ENCODE peak calls at places on chromosomes 3 and 15, in five cellular contexts. One of them, this sample, is unnamed.

GRCh38 chr3:33433843-33434242 is 6.4 kb downstream of the UBP1 start:
- DNase-seq in ovary: no peak
- DNase-seq in fibroblast of pulmonary artery: no peak
- DNase-seq in right lobe of liver: no peak
- DNase-seq in heart right ventricle: no peak
- DNase-seq in this sample: no peak

GRCh38 chr15:39426552-39427532 is 154.0 kb upstream of the THBS1 start:
- DNase-seq in ovary: no peak
- DNase-seq in right lobe of liver: peak
- DNase-seq in fibroblast of pulmonary artery: peak
- DNase-seq in heart right ventricle: peak
- DNase-seq in this sample: no peak

GRCh38 chr3:113981803-113982202 is 34.0 kb downstream of the ZDHHC23 start:
- DNase-seq in heart right ventricle: no peak
- DNase-seq in ovary: no peak
- DNase-seq in right lobe of liver: no peak
- DNase-seq in fibroblast of pulmonary artery: no peak
- DNase-seq in this sample: no peak

GRCh38 chr15:95085056-95085455 is 853.7 kb downstream of the MCTP2 start:
- DNase-seq in ovary: no peak
- DNase-seq in heart right ventricle: no peak
- DNase-seq in right lobe of liver: no peak
- DNase-seq in fibroblast of pulmonary artery: no peak
- DNase-seq in this sample: no peak

GRCh38 chr3:37183976-37184375 is 9.6 kb upstream of the LRRFIP2 start:
- DNase-seq in right lobe of liver: no peak
- DNase-seq in ovary: no peak
- DNase-seq in fibroblast of pulmonary artery: peak
- DNase-seq in heart right ventricle: no peak
- DNase-seq in this sample: no peak

GRCh38 chr15:42279234-42279723 is 6.0 kb upstream of the TMEM87A start:
- DNase-seq in right lobe of liver: no peak
- DNase-seq in ovary: no peak
- DNase-seq in heart right ventricle: no peak
- DNase-seq in fibroblast of pulmonary artery: no peak
- DNase-seq in this sample: no peak

GRCh38 chr15:41937568-41937923 is 34.8 kb downstream of the EHD4 start:
- DNase-seq in right lobe of liver: no peak
- DNase-seq in ovary: no peak
- DNase-seq in heart right ventricle: no peak
- DNase-seq in fibroblast of pulmonary artery: no peak
- DNase-seq in this sample: no peak

GRCh38 chr3:21345577-21345976 is 405.4 kb downstream of the ZNF385D start:
- DNase-seq in fibroblast of pulmonary artery: peak
- DNase-seq in right lobe of liver: no peak
- DNase-seq in ovary: no peak
- DNase-seq in heart right ventricle: no peak
- DNase-seq in this sample: no peak

GRCh38 chr3:174156200-174156599 is 702.9 kb upstream of the NAALADL2 start:
- DNase-seq in right lobe of liver: no peak
- DNase-seq in ovary: no peak
- DNase-seq in heart right ventricle: no peak
- DNase-seq in fibroblast of pulmonary artery: peak
- DNase-seq in this sample: no peak

GRCh38 chr3:140540262-140540661 is 137.6 kb upstream of the TRIM42 start:
- DNase-seq in heart right ventricle: no peak
- DNase-seq in right lobe of liver: no peak
- DNase-seq in fibroblast of pulmonary artery: no peak
- DNase-seq in ovary: no peak
- DNase-seq in this sample: no peak

GRCh38 chr15:67083135-67083766 is 17.8 kb downstream of the SMAD3 start:
- DNase-seq in right lobe of liver: no peak
- DNase-seq in heart right ventricle: no peak
- DNase-seq in ovary: no peak
- DNase-seq in fibroblast of pulmonary artery: no peak
- DNase-seq in this sample: peak

GRCh38 chr3:104214277-104214676 is 1152.4 kb upstream of the ALCAM start:
- DNase-seq in ovary: no peak
- DNase-seq in heart right ventricle: no peak
- DNase-seq in right lobe of liver: no peak
- DNase-seq in fibroblast of pulmonary artery: no peak
- DNase-seq in this sample: no peak

GRCh38 chr15:84818221-84819131 is 1.3 kb downstream of the ALPK3 start:
- DNase-seq in fibroblast of pulmonary artery: peak
- DNase-seq in heart right ventricle: no peak
- DNase-seq in ovary: no peak
- DNase-seq in right lobe of liver: no peak
- DNase-seq in this sample: no peak

GRCh38 chr3:153599685-153600084 is 437.7 kb downstream of the RAP2B start:
- DNase-seq in heart right ventricle: no peak
- DNase-seq in fibroblast of pulmonary artery: peak
- DNase-seq in right lobe of liver: peak
- DNase-seq in ovary: no peak
- DNase-seq in this sample: no peak

GRCh38 chr15:52615302-52615701 is 46.5 kb upstream of the ARPP19 start:
- DNase-seq in ovary: no peak
- DNase-seq in right lobe of liver: no peak
- DNase-seq in heart right ventricle: no peak
- DNase-seq in fibroblast of pulmonary artery: no peak
- DNase-seq in this sample: no peak

GRCh38 chr3:52277972-52278509 is 408 bp downstream of the WDR82 start:
- DNase-seq in fibroblast of pulmonary artery: peak
- DNase-seq in right lobe of liver: no peak
- DNase-seq in heart right ventricle: no peak
- DNase-seq in ovary: no peak
- DNase-seq in this sample: peak

GRCh38 chr3:134627831-134628230 is 23.0 kb downstream of the KY start:
- DNase-seq in right lobe of liver: no peak
- DNase-seq in fibroblast of pulmonary artery: peak
- DNase-seq in heart right ventricle: no peak
- DNase-seq in ovary: no peak
- DNase-seq in this sample: no peak

GRCh38 chr15:38868326-38869114 is 303.9 kb upstream of the RASGRP1 start:
- DNase-seq in ovary: no peak
- DNase-seq in heart right ventricle: no peak
- DNase-seq in right lobe of liver: no peak
- DNase-seq in fibroblast of pulmonary artery: peak
- DNase-seq in this sample: peak

GRCh38 chr15:74319596-74320357 is 47.7 kb downstream of the CYP11A1 start:
- DNase-seq in ovary: no peak
- DNase-seq in fibroblast of pulmonary artery: peak
- DNase-seq in heart right ventricle: peak
- DNase-seq in right lobe of liver: no peak
- DNase-seq in this sample: no peak

GRCh38 chr3:185397676-185398075 is 34.7 kb downstream of the MAP3K13 start:
- DNase-seq in right lobe of liver: no peak
- DNase-seq in fibroblast of pulmonary artery: no peak
- DNase-seq in heart right ventricle: peak
- DNase-seq in ovary: no peak
- DNase-seq in this sample: no peak

GRCh38 chr15:97501291-97501690 is 459.2 kb upstream of the ARRDC4 start:
- DNase-seq in fibroblast of pulmonary artery: no peak
- DNase-seq in ovary: no peak
- DNase-seq in heart right ventricle: no peak
- DNase-seq in right lobe of liver: no peak
- DNase-seq in this sample: no peak

GRCh38 chr15:63003836-63004610 is 38.5 kb upstream of the TPM1 start:
- DNase-seq in right lobe of liver: no peak
- DNase-seq in fibroblast of pulmonary artery: no peak
- DNase-seq in ovary: no peak
- DNase-seq in heart right ventricle: no peak
- DNase-seq in this sample: peak

GRCh38 chr3:40615110-40615915 is 90.6 kb downstream of the ZNF621 start:
- DNase-seq in fibroblast of pulmonary artery: no peak
- DNase-seq in right lobe of liver: no peak
- DNase-seq in ovary: no peak
- DNase-seq in heart right ventricle: no peak
- DNase-seq in this sample: no peak

GRCh38 chr3:155038203-155038554 is 41.9 kb upstream of the MME start:
- DNase-seq in fibroblast of pulmonary artery: no peak
- DNase-seq in heart right ventricle: no peak
- DNase-seq in right lobe of liver: no peak
- DNase-seq in ovary: no peak
- DNase-seq in this sample: no peak

GRCh38 chr3:177519588-177519987 is 322.3 kb upstream of the TBL1XR1 start:
- DNase-seq in ovary: no peak
- DNase-seq in heart right ventricle: no peak
- DNase-seq in right lobe of liver: no peak
- DNase-seq in fibroblast of pulmonary artery: no peak
- DNase-seq in this sample: no peak

GRCh38 chr3:141338881-141339280 is 29.4 kb upstream of the ZBTB38 start:
- DNase-seq in fibroblast of pulmonary artery: no peak
- DNase-seq in right lobe of liver: no peak
- DNase-seq in heart right ventricle: no peak
- DNase-seq in ovary: no peak
- DNase-seq in this sample: no peak

GRCh38 chr3:59150039-59150438 is 100.2 kb upstream of the CFAP20DC start:
- DNase-seq in heart right ventricle: no peak
- DNase-seq in right lobe of liver: no peak
- DNase-seq in ovary: no peak
- DNase-seq in fibroblast of pulmonary artery: no peak
- DNase-seq in this sample: no peak

GRCh38 chr15:22956257-22956979 is 23.8 kb downstream of the CYFIP1 start:
- DNase-seq in ovary: no peak
- DNase-seq in fibroblast of pulmonary artery: peak
- DNase-seq in heart right ventricle: peak
- DNase-seq in right lobe of liver: peak
- DNase-seq in this sample: no peak

GRCh38 chr3:178245385-178245778 is 290.9 kb upstream of the KCNMB2 start:
- DNase-seq in ovary: peak
- DNase-seq in heart right ventricle: no peak
- DNase-seq in right lobe of liver: no peak
- DNase-seq in fibroblast of pulmonary artery: no peak
- DNase-seq in this sample: no peak

GRCh38 chr3:45933586-45933985 is 9.7 kb upstream of the CXCR6 start:
- DNase-seq in heart right ventricle: no peak
- DNase-seq in ovary: no peak
- DNase-seq in fibroblast of pulmonary artery: no peak
- DNase-seq in right lobe of liver: no peak
- DNase-seq in this sample: no peak

GRCh38 chr3:52606373-52607085 is 70.1 kb downstream of the UQCC5 start:
- DNase-seq in ovary: no peak
- DNase-seq in heart right ventricle: no peak
- DNase-seq in right lobe of liver: no peak
- DNase-seq in fibroblast of pulmonary artery: peak
- DNase-seq in this sample: no peak

GRCh38 chr15:59548501-59549230 is 62.9 kb upstream of the GCNT3 start:
- DNase-seq in right lobe of liver: no peak
- DNase-seq in ovary: no peak
- DNase-seq in fibroblast of pulmonary artery: no peak
- DNase-seq in heart right ventricle: no peak
- DNase-seq in this sample: no peak
- H3K4me3 ChIP-seq in right lobe of liver: no peak
- H3K4me3 ChIP-seq in ovary: no peak
- H3K4me3 ChIP-seq in fibroblast of pulmonary artery: no peak
- H3K4me3 ChIP-seq in heart right ventricle: no peak
- H3K4me3 ChIP-seq in this sample: no peak

DNA sequence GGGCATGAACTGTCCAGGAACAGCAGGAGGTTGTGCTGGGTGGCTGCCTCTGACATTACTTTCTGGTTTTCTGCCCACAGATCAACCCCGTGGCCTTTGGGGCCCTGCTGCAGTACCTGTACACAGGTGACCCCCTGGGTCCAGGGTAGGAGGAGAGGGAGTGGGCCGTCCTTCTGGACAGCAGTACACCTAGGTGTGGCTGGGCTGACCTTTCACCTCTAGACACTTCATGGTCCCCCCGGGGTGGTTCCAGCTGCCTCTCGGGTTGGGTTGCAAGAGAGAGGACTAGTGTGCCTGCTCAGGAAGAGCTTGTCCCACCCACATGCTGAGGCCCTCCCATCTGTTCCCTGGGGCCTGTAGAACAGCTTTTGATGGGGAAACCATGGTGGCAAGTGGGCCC is 3.7 kb downstream of the ABTB1 start:
- DNase-seq in heart right ventricle: no peak
- DNase-seq in ovary: no peak
- DNase-seq in fibroblast of pulmonary artery: no peak
- DNase-seq in right lobe of liver: peak
- DNase-seq in this sample: no peak
- TF ChIP-seq CTCF in heart right ventricle: no peak
- TF ChIP-seq CTCF in ovary: no peak
- TF ChIP-seq CTCF in fibroblast of pulmonary artery: no peak
- TF ChIP-seq CTCF in right lobe of liver: no peak
- TF ChIP-seq CTCF in this sample: no peak

DNA sequence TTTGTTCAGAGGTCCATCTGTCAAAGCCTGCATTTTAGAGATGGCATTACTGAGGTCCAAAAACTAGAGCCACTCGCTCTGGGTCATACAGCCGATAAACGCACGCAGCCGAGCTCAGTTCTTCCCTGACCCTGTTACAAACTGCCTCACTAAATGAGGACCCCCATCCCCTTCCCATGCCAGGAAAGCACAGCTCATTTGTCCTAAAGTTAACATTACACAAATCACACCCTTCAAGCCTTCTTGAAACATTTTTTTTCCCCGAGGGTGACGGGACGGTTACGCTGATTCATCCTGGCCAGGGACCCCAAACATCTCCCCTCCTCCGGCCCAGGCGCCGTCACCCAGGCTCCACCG is 832 bp upstream of the CMTM8 start:
- DNase-seq in ovary: no peak
- DNase-seq in right lobe of liver: no peak
- DNase-seq in heart right ventricle: no peak
- DNase-seq in fibroblast of pulmonary artery: no peak
- DNase-seq in this sample: no peak
- H3K4me3 ChIP-seq in ovary: peak
- H3K4me3 ChIP-seq in right lobe of liver: peak
- H3K4me3 ChIP-seq in heart right ventricle: peak
- H3K4me3 ChIP-seq in fibroblast of pulmonary artery: peak
- H3K4me3 ChIP-seq in this sample: peak

DNA sequence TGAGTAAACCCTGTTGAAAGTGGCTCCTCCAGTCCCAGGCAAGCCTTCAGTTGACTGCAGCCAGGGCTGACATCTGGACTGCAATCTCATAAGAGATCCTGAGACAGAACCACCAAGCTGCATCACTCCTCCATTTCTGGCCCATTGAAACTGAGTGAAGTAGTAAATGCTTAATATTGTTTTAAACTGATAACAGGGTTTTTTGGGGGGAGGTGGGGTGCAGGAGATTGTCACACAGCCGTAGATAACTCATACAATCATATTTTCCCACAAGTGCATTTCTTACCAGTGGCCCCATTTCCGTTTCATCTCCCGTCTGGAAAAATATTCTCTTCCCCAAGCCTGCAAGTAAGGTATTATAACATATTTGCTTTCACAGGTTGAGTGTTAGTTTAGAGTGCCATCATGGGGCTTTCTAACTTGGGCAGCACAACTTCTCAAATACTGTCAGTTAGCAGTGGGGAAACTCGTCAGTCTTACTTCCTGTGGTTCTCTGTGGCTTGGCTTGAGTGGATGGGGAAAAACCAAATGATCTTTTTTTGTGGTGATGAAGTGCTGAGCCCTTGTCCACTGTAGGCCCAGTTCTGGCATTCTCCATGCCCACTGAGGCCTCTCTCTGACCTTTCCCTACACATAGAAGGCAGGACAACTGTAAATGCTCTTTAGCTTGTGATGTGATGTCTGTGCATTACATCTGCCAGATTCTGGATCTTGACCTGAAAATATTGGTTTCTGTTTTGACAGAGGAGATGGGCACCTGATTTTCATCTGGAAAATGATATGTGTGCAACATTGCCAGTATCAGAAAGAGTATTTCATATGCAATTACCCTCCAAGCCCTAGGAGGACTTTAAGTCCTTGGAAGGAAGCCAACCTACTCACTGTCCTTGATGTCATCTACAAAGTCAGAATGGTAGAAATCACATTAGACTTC is 90.1 kb upstream of the BHLHE40 start:
- DNase-seq in ovary: no peak
- DNase-seq in fibroblast of pulmonary artery: peak
- DNase-seq in heart right ventricle: no peak
- DNase-seq in right lobe of liver: no peak
- DNase-seq in this sample: no peak
- TF ChIP-seq CTCF in ovary: no peak
- TF ChIP-seq CTCF in fibroblast of pulmonary artery: no peak
- TF ChIP-seq CTCF in heart right ventricle: no peak
- TF ChIP-seq CTCF in right lobe of liver: no peak
- TF ChIP-seq CTCF in this sample: no peak

This sample was measured in Peyer's patch.